ENCODE peak calls at places on chromosomes 16 and 17, in seven cellular contexts. T, F, P, B, C, N and E are unnamed samples.

GRCh38 chr17:48103379-48103715 is 2.1 kb upstream of the CBX1 start:
- DNase-seq in T (no peak), F (no peak), P (no peak), B (no peak), C (no peak), N (no peak), E (no peak)

GRCh38 chr17:2241823-2242222 is 61.8 kb downstream of the SMG6 start:
- DNase-seq in T (peak), F (no peak), P (peak), B (no peak), C (no peak), N (no peak), E (no peak)

GRCh38 chr17:68417317-68417716 is 40.0 kb downstream of the WIPI1 start:
- DNase-seq in T (no peak), F (no peak), P (no peak), B (no peak), C (no peak), N (no peak), E (no peak)

GRCh38 chr17:38334480-38335364 is 9.0 kb downstream of the GPR179 start:
- DNase-seq in T (no peak), F (no peak), P (no peak), B (no peak), C (no peak), N (no peak), E (no peak)

GRCh38 chr16:89365044-89365467 is 125.3 kb downstream of the ANKRD11 start:
- DNase-seq in T (peak), F (no peak), P (peak), B (no peak), C (no peak), N (no peak), E (peak)

GRCh38 chr16:15899538-15900100 is 11.2 kb upstream of the CEP20 start:
- DNase-seq in T (peak), F (no peak), P (peak), B (peak), C (no peak), N (no peak), E (peak)

GRCh38 chr16:59205403-59205802 is 471.3 kb upstream of the GOT2 start:
- DNase-seq in T (no peak), F (no peak), P (no peak), B (no peak), C (no peak), N (no peak), E (no peak)

GRCh38 chr17:41665566-41666335 is 22.9 kb upstream of the EIF1 start:
- DNase-seq in T (peak), F (peak), P (peak), B (peak), C (peak), N (peak), E (peak)

GRCh38 chr17:1629647-1630310 is 1.1 kb upstream of the SLC43A2 start:
- DNase-seq in T (peak), F (peak), P (peak), B (peak), C (peak), N (peak), E (peak)

GRCh38 chr16:87789437-87790277 is 23.9 kb upstream of the KLHDC4 start:
- DNase-seq in T (peak), F (no peak), P (peak), B (no peak), C (no peak), N (no peak), E (peak)

GRCh38 chr17:83006515-83007455 is 72.6 kb upstream of the METRNL start:
- DNase-seq in T (peak), F (no peak), P (no peak), B (no peak), C (no peak), N (no peak), E (no peak)

GRCh38 chr16:592518-593306 is 2.8 kb downstream of the RAB40C start:
- DNase-seq in T (peak), F (peak), P (peak), B (peak), C (no peak), N (no peak), E (peak)

GRCh38 chr16:12876778-12877177 is 24.6 kb upstream of the SHISA9 start:
- DNase-seq in T (no peak), F (no peak), P (no peak), B (no peak), C (no peak), N (no peak), E (peak)

GRCh38 chr17:75881678-75882454 is 3.5 kb upstream of the TRIM47 start:
- DNase-seq in T (no peak), F (no peak), P (no peak), B (no peak), C (no peak), N (no peak), E (no peak)

GRCh38 chr17:63405741-63406261 is 40.3 kb downstream of the CYB561 start:
- DNase-seq in T (peak), F (no peak), P (peak), B (peak), C (peak), N (no peak), E (peak)

GRCh38 chr16:86396918-86397317 is 113.4 kb upstream of the FOXF1 start:
- DNase-seq in T (peak), F (no peak), P (peak), B (peak), C (no peak), N (no peak), E (no peak)

GRCh38 chr17:17126131-17127110 is 79.7 kb downstream of the PLD6 start:
- DNase-seq in T (no peak), F (no peak), P (no peak), B (no peak), C (no peak), N (peak), E (no peak)

GRCh38 chr17:45794840-45795239 is 10.7 kb downstream of the CRHR1 start:
- DNase-seq in T (no peak), F (peak), P (peak), B (no peak), C (peak), N (no peak), E (peak)

GRCh38 chr16:24610421-24610765 is 71.0 kb downstream of the RBBP6 start:
- DNase-seq in T (peak), F (peak), P (peak), B (peak), C (peak), N (no peak), E (peak)

GRCh38 chr16:63442246-63442645 is 1406.0 kb upstream of the CDH8 start:
- DNase-seq in T (no peak), F (no peak), P (no peak), B (no peak), C (no peak), N (no peak), E (no peak)

GRCh38 chr17:72972263-72972951 is 120.1 kb downstream of the SLC39A11 start:
- DNase-seq in T (no peak), F (no peak), P (no peak), B (no peak), C (no peak), N (no peak), E (no peak)

GRCh38 chr17:41734949-41735313 is 488 bp upstream of the HAP1 start:
- DNase-seq in T (no peak), F (no peak), P (no peak), B (no peak), C (peak), N (no peak), E (no peak)

GRCh38 chr16:57622361-57623250 is 5.8 kb upstream of the ADGRG1 start:
- DNase-seq in T (no peak), F (no peak), P (no peak), B (no peak), C (no peak), N (no peak), E (no peak)

GRCh38 chr16:56961386-56961785 is 364 bp upstream of the CETP start:
- DNase-seq in T (no peak), F (no peak), P (peak), B (no peak), C (no peak), N (no peak), E (no peak)

GRCh38 chr17:50889528-50890118 is 23.5 kb upstream of the TOB1 start:
- DNase-seq in T (no peak), F (no peak), P (no peak), B (no peak), C (no peak), N (no peak), E (no peak)

GRCh38 chr17:30354731-30355130 is 20.9 kb upstream of the TMIGD1 start:
- DNase-seq in T (no peak), F (no peak), P (no peak), B (no peak), C (no peak), N (no peak), E (no peak)

GRCh38 chr17:77254961-77255741 is 114.4 kb downstream of the SEC14L1 start:
- DNase-seq in T (peak), F (no peak), P (peak), B (no peak), C (peak), N (no peak), E (peak)

GRCh38 chr17:63275318-63275967 is 170.7 kb downstream of the CYB561 start:
- DNase-seq in T (peak), F (no peak), P (peak), B (no peak), C (no peak), N (no peak), E (peak)

GRCh38 chr16:52090080-52090479 is 456.9 kb downstream of the TOX3 start:
- DNase-seq in T (peak), F (no peak), P (no peak), B (no peak), C (no peak), N (no peak), E (peak)

GRCh38 chr17:1055751-1056645 is 59.1 kb downstream of the TIMM22 start:
- DNase-seq in T (peak), F (peak), P (peak), B (peak), C (peak), N (peak), E (peak)

GRCh38 chr16:79089735-79090284 is 510.7 kb downstream of the MAF start:
- DNase-seq in T (no peak), F (no peak), P (no peak), B (peak), C (no peak), N (no peak), E (no peak)

GRCh38 chr16:87465306-87465705 is 27.5 kb downstream of the ZCCHC14 start:
- DNase-seq in T (peak), F (no peak), P (peak), B (peak), C (no peak), N (no peak), E (peak)

GRCh38 chr17:2388020-2388704 is 12.7 kb downstream of the MNT start:
- DNase-seq in T (no peak), F (no peak), P (no peak), B (no peak), C (no peak), N (no peak), E (peak)

GRCh38 chr17:35799942-35800341 is 4.5 kb upstream of the MMP28 start:
- DNase-seq in T (peak), F (no peak), P (no peak), B (peak), C (no peak), N (no peak), E (peak)

GRCh38 chr17:67221062-67221998 is 23.7 kb downstream of the HELZ start:
- DNase-seq in T (peak), F (peak), P (peak), B (peak), C (peak), N (no peak), E (peak)

GRCh38 chr17:36212958-36213357 is 2.1 kb downstream of the CCL4L2 start:
- DNase-seq in T (no peak), F (no peak), P (no peak), B (no peak), C (no peak), N (no peak), E (no peak)

GRCh38 chr16:3819741-3820724 is 60.5 kb downstream of the CREBBP start:
- DNase-seq in T (peak), F (no peak), P (peak), B (peak), C (no peak), N (no peak), E (peak)

GRCh38 chr17:54974758-54975157 is 6.2 kb downstream of the STXBP4 start:
- DNase-seq in T (no peak), F (no peak), P (no peak), B (no peak), C (no peak), N (no peak), E (no peak)
- TF ChIP-seq CTCF in T (no peak), F (no peak), P (no peak), B (no peak), C (no peak), N (no peak), E (no peak)

DNA sequence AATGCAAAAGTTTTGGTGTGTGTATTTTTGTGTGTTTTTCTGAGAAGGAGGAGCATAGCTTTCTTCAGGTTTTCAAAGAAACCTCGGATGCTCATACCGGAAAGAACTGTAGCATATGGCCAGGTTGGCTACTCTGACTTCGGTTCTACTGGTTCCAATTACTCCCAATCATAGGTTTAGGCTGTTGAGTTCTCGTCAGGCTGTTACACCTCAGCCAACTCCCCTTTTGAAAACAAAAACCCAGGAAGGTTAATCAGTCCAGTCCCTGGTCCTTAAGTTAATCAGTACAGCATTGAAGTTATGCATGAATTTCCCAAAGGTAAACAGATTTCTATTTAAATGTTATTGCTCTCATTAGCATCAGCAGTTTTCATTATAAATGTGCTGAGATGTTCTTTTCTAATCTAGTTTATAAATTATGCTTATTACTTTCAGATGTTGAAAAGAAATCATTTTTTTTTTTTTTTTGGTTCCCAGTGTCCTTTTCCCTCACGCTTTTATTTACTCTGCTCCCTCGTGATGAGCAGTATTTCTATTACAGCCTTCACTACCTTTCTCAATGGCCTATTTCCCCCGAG is 111.0 kb downstream of the NPIPB5 start:
- DNase-seq in T (no peak), F (no peak), P (no peak), B (no peak), C (no peak), N (no peak), E (no peak)
- H3K4me3 ChIP-seq in T (no peak), F (no peak), P (no peak), B (no peak), C (no peak), N (no peak), E (no peak)

GRCh38 chr16:72195609-72196008 is 23.7 kb upstream of the PMFBP1 start:
- DNase-seq in T (no peak), F (no peak), P (no peak), B (no peak), C (peak), N (no peak), E (no peak)
- TF ChIP-seq CTCF in T (no peak), F (peak), P (no peak), B (no peak), C (peak), N (no peak), E (peak)

GRCh38 chr17:80586464-80587228 is 42.0 kb downstream of the RPTOR start:
- DNase-seq in T (no peak), F (no peak), P (no peak), B (no peak), C (no peak), N (no peak), E (no peak)
- H3K4me3 ChIP-seq in T (no peak), F (no peak), P (no peak), B (no peak), C (no peak), N (no peak), E (no peak)

DNA sequence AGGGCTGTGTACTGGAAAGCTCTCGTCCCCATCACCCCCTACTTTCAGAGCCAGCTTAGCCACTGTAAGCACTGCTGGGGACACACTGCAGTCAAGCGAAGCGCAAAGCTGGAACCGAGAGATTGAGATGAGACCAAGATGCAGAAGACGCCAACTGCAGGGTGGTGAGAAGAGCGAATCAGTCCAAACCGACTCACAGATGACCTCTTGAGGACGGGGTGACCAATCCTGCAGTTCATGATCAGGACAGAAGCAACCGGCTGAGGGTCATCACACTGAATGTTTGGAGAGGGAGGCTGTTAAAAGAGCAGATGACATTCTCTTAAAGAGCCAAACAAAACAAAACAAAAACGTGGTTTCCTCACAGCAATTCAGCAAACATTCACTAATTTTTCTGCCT is 8.5 kb downstream of the HASPIN start:
- DNase-seq in T (peak), F (peak), P (peak), B (peak), C (no peak), N (no peak), E (no peak)
- TF ChIP-seq CTCF in T (peak), F (peak), P (no peak), B (no peak), C (no peak), N (no peak), E (no peak)

GRCh38 chr16:19348578-19349315 is 63.2 kb downstream of the CLEC19A start:
- DNase-seq in T (no peak), F (peak), P (no peak), B (no peak), C (peak), N (no peak), E (no peak)
- H3K4me3 ChIP-seq in T (no peak), F (peak), P (no peak), B (no peak), C (peak), N (no peak), E (no peak)

GRCh38 chr16:27450836-27451341 is 48.9 kb downstream of the IL21R start:
- DNase-seq in T (no peak), F (no peak), P (peak), B (no peak), C (no peak), N (no peak), E (peak)

GRCh38 chr16:27449434-27450188 is 47.6 kb downstream of the IL21R start:
- DNase-seq in T (no peak), F (no peak), P (no peak), B (peak), C (no peak), N (peak), E (no peak)

GRCh38 chr16:27455700-27456099 is 53.7 kb downstream of the IL21R start:
- DNase-seq in T (no peak), F (no peak), P (peak), B (no peak), C (no peak), N (no peak), E (peak)

GRCh38 chr16:27452569-27453475 is 50.8 kb downstream of the IL21R start:
- DNase-seq in T (peak), F (no peak), P (no peak), B (no peak), C (no peak), N (no peak), E (no peak)

DNA sequence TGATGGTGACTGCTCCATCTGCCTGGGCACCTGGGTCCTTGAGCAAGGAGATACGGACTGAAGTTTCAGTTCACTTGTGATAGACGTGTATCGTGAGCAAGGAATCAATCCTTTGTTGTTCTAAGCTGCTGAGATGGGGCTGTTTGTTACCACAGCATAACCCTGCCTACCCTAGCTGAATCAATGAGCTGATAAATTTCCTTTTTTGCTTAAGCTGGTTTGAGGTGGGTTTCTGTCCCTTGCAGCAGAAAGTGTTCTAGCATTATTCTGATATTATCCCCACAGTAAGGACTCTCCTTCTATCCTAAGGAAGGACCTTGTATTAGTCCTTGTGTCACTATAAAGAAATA is 51.5 kb downstream of the IL21R start:
- DNase-seq in T (no peak), F (no peak), P (no peak), B (no peak), C (no peak), N (no peak), E (no peak)
- TF ChIP-seq CTCF in T (no peak), F (no peak), P (no peak), B (no peak), C (no peak), N (no peak), E (no peak)

GRCh38 chr17:15954222-15954621 is 9.3 kb downstream of the ADORA2B start:
- DNase-seq in T (peak), F (no peak), P (peak), B (no peak), C (no peak), N (no peak), E (peak)

GRCh38 chr17:15957608-15958307 is 12.8 kb downstream of the ADORA2B start:
- DNase-seq in T (no peak), F (no peak), P (no peak), B (peak), C (no peak), N (no peak), E (no peak)

GRCh38 chr17:15958484-15958854 is 13.5 kb downstream of the ADORA2B start:
- DNase-seq in T (no peak), F (no peak), P (no peak), B (no peak), C (no peak), N (no peak), E (no peak)

GRCh38 chr17:15957206-15957605 is 12.3 kb downstream of the ADORA2B start:
- DNase-seq in T (no peak), F (no peak), P (no peak), B (no peak), C (no peak), N (no peak), E (peak)

GRCh38 chr17:15955793-15956541 is 11.0 kb downstream of the ADORA2B start:
- DNase-seq in T (no peak), F (peak), P (no peak), B (no peak), C (peak), N (no peak), E (no peak)
- H3K4me3 ChIP-seq in T (no peak), F (no peak), P (no peak), B (no peak), C (no peak), N (no peak), E (no peak)